ENCODE peak calls at places on chromosomes 16 and 17, in four cellular contexts. One of them, this sample, is unnamed.

GRCh38 chr16:5634781-5635180 is 537.2 kb upstream of the EEF2KMT start:
- DNase-seq in AG10803: no peak
- DNase-seq in DND-41: no peak
- DNase-seq in neural crest cell: no peak
- DNase-seq in this sample: no peak

GRCh38 chr16:60582528-60582927 is 1453.7 kb downstream of the CDH8 start:
- DNase-seq in DND-41: no peak
- DNase-seq in AG10803: no peak
- DNase-seq in neural crest cell: no peak
- DNase-seq in this sample: no peak

GRCh38 chr17:28686296-28686695 is 24.3 kb downstream of the SUPT6H start:
- DNase-seq in DND-41: no peak
- DNase-seq in neural crest cell: no peak
- DNase-seq in AG10803: no peak
- DNase-seq in this sample: no peak

GRCh38 chr16:20102021-20102420 is 28.3 kb upstream of the GPR139 start:
- DNase-seq in neural crest cell: no peak
- DNase-seq in AG10803: no peak
- DNase-seq in DND-41: no peak
- DNase-seq in this sample: no peak

GRCh38 chr17:61387511-61388305 is 11.9 kb upstream of the TBX2 start:
- DNase-seq in neural crest cell: no peak
- DNase-seq in DND-41: no peak
- DNase-seq in AG10803: no peak
- DNase-seq in this sample: no peak

GRCh38 chr17:21263351-21263750 is 10.1 kb upstream of the NATD1 start:
- DNase-seq in AG10803: peak; percentile 81
- DNase-seq in neural crest cell: no peak
- DNase-seq in DND-41: no peak
- DNase-seq in this sample: no peak

GRCh38 chr16:82509636-82510035 is 117.1 kb upstream of the CDH13 start:
- DNase-seq in AG10803: no peak
- DNase-seq in DND-41: no peak
- DNase-seq in neural crest cell: no peak
- DNase-seq in this sample: no peak

GRCh38 chr16:56262879-56263245 is 71.6 kb downstream of the GNAO1 start:
- DNase-seq in neural crest cell: no peak
- DNase-seq in DND-41: peak; percentile 67
- DNase-seq in AG10803: no peak
- DNase-seq in this sample: no peak

GRCh38 chr17:37774508-37774907 is 29.6 kb upstream of the HNF1B start:
- DNase-seq in neural crest cell: no peak
- DNase-seq in DND-41: no peak
- DNase-seq in AG10803: no peak
- DNase-seq in this sample: peak; percentile 76

GRCh38 chr16:30876867-30877266 is 17.0 kb downstream of the BCL7C start:
- DNase-seq in AG10803: no peak
- DNase-seq in DND-41: no peak
- DNase-seq in neural crest cell: no peak
- DNase-seq in this sample: no peak

GRCh38 chr17:30812218-30813177 is 12.0 kb downstream of the CRLF3 start:
- DNase-seq in AG10803: peak; percentile 35
- DNase-seq in neural crest cell: no peak
- DNase-seq in DND-41: no peak
- DNase-seq in this sample: peak; percentile 36

GRCh38 chr17:49071106-49071505 is 61.5 kb upstream of the B4GALNT2 start:
- DNase-seq in AG10803: peak; percentile 16
- DNase-seq in neural crest cell: no peak
- DNase-seq in DND-41: no peak
- DNase-seq in this sample: no peak

GRCh38 chr17:50582741-50583140 is 22.2 kb downstream of the CACNA1G start:
- DNase-seq in DND-41: no peak
- DNase-seq in AG10803: no peak
- DNase-seq in neural crest cell: no peak
- DNase-seq in this sample: no peak

GRCh38 chr17:45436161-45436560 is 3.5 kb upstream of the ARHGAP27 start:
- DNase-seq in DND-41: no peak
- DNase-seq in neural crest cell: no peak
- DNase-seq in AG10803: no peak
- DNase-seq in this sample: no peak

GRCh38 chr17:76179496-76180467 is 38.7 kb upstream of the FOXJ1 start:
- DNase-seq in DND-41: peak; percentile 77
- DNase-seq in neural crest cell: no peak
- DNase-seq in AG10803: peak; percentile 29
- DNase-seq in this sample: peak; percentile 60
- TF ChIP-seq CTCF in DND-41: peak; percentile 65
- TF ChIP-seq CTCF in neural crest cell: no peak
- TF ChIP-seq CTCF in AG10803: no peak
- TF ChIP-seq CTCF in this sample: peak; percentile 39

DNA sequence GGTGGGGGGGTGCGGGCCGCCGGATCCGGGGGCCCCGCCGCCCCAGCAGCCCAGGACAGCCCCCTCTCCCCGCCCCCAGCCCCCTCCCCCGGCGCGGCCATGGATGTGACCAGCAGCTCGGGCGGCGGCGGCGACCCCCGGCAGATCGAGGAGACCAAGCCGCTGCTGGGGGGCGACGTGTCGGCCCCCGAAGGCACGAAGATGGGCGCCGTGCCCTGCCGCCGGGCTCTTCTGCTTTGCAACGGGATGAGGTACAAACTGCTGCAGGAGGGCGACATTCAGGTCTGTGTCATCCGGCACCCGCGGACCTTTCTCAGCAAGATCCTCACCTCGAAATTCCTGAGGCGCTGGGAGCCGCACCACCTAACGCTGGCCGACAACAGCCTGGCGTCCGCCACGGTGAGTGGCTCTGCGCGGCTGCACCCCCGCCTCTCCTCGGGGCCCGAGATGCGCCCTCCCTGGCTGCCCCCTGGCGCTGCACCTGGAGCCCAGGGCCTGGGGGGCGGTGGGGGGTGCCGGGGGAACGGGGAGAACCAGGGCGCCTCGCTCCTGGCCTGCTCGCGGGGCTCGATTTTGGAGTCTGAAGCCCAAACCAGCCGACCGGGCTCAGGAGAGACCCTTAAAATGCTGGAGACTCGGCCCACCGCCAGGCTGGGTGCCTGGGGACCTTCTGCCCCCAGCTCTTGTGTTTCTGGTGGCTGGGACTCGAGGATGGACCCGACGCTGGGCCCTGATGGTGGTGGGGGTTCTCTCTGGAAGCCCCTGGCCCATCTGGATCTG is 725 bp downstream of the CMIP start:
- DNase-seq in AG10803: peak; percentile 21
- DNase-seq in neural crest cell: no peak
- DNase-seq in DND-41: peak; percentile 59
- DNase-seq in this sample: peak; percentile 67
- TF ChIP-seq CTCF in AG10803: peak; percentile 26
- TF ChIP-seq CTCF in neural crest cell: peak; percentile 47
- TF ChIP-seq CTCF in DND-41: peak; percentile 40
- TF ChIP-seq CTCF in this sample: peak; percentile 62

GRCh38 chr17:40617678-40618240 is 29.9 kb downstream of the SMARCE1 start:
- DNase-seq in AG10803: no peak
- DNase-seq in DND-41: no peak
- DNase-seq in neural crest cell: no peak
- DNase-seq in this sample: no peak
- TF ChIP-seq CTCF in AG10803: no peak
- TF ChIP-seq CTCF in DND-41: no peak
- TF ChIP-seq CTCF in neural crest cell: no peak
- TF ChIP-seq CTCF in this sample: no peak

GRCh38 chr16:72836181-72836580 is 211.7 kb downstream of the ZFHX3 start:
- DNase-seq in neural crest cell: no peak
- DNase-seq in DND-41: no peak
- DNase-seq in AG10803: no peak
- DNase-seq in this sample: no peak

GRCh38 chr16:72835041-72835440 is 212.9 kb downstream of the ZFHX3 start:
- DNase-seq in DND-41: no peak
- DNase-seq in neural crest cell: no peak
- DNase-seq in AG10803: no peak
- DNase-seq in this sample: no peak

GRCh38 chr16:72837846-72838661 is 209.9 kb downstream of the ZFHX3 start:
- DNase-seq in DND-41: no peak
- DNase-seq in AG10803: no peak
- DNase-seq in neural crest cell: no peak
- DNase-seq in this sample: no peak

GRCh38 chr16:72838999-72839398 is 208.9 kb downstream of the ZFHX3 start:
- DNase-seq in AG10803: no peak
- DNase-seq in neural crest cell: no peak
- DNase-seq in DND-41: no peak
- DNase-seq in this sample: no peak

DNA sequence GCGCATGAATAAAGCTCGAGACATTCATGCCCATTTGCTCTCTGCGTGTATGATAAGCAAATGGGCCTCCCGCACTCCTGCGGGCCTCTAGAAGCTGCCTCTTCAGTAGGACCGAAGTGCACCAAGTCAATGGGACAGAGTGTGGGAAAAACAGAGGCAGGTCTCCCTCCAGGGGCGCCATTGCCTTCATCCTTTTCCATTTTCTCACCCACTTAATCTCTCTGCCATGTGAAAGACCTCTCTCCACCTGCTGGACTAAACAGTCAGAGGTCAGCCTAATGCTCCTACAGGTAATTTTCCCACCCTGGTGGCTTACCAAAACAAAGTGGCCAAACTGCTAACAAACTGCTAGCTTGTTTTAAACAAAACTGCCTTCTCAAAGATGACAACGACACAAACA is 210.9 kb downstream of the ZFHX3 start:
- DNase-seq in AG10803: no peak
- DNase-seq in DND-41: no peak
- DNase-seq in neural crest cell: no peak
- DNase-seq in this sample: no peak
- TF ChIP-seq CTCF in AG10803: no peak
- TF ChIP-seq CTCF in DND-41: peak; percentile 24
- TF ChIP-seq CTCF in neural crest cell: no peak
- TF ChIP-seq CTCF in this sample: no peak

GRCh38 chr17:7588553-7589203 is 1.2 kb downstream of the SOX15 start:
- DNase-seq in AG10803: no peak
- DNase-seq in neural crest cell: no peak
- DNase-seq in DND-41: no peak
- DNase-seq in this sample: no peak

GRCh38 chr17:7587831-7588230 is 2.1 kb downstream of the SOX15 start:
- DNase-seq in neural crest cell: no peak
- DNase-seq in DND-41: no peak
- DNase-seq in AG10803: peak; percentile 23
- DNase-seq in this sample: no peak

GRCh38 chr17:7589204-7589868 is 558 bp downstream of the SOX15 start:
- DNase-seq in neural crest cell: peak; percentile 68
- DNase-seq in AG10803: peak; percentile 83
- DNase-seq in DND-41: no peak
- DNase-seq in this sample: peak; percentile 79

GRCh38 chr17:7587420-7587786 is 2.5 kb downstream of the SOX15 start:
- DNase-seq in neural crest cell: no peak
- DNase-seq in DND-41: no peak
- DNase-seq in AG10803: peak; percentile 96
- DNase-seq in this sample: no peak

DNA sequence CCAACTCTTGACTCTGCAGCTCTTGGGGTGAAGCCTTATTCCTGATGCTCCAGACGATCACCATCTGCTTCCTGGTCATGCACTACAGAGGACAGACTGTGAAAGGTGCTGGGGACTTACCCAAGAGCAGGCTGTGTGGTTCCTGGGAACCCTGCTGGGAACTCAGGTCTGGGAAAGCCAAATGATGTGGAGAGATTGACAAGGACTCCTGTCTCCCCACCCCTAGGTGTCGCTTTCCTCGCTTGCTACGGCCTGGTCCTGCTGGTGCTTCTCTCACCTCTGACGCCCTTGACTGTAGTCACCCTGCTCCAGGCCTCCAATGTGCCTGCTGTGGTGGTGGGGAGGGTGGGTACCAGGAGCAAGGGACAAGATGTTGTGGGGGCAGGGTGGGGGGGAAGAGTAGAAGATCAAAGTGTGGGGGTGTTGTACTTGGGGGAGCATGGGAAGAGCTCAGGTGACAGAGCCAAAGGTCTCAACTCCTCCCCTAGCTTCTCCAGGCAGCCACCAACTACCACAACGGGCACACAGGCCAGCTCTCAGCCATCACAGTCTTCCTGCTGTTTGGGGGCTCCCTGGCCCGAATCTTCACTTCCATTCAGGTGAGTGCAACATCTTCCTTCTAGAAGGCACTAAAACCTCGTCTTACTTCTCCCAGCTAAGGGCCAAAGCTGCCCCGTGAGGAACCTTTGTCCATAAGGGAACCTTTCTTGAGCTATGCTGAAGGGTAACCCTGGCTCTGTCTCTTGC is 3.0 kb downstream of the SOX15 start:
- DNase-seq in DND-41: no peak
- DNase-seq in neural crest cell: no peak
- DNase-seq in AG10803: no peak
- DNase-seq in this sample: no peak
- TF ChIP-seq CTCF in DND-41: peak; percentile 30
- TF ChIP-seq CTCF in neural crest cell: peak; percentile 25
- TF ChIP-seq CTCF in AG10803: peak; percentile 11
- TF ChIP-seq CTCF in this sample: no peak

This sample was measured in activated CD8-positive, alpha-beta T cell treated with anti-CD3 and anti-CD28 coated beads for 36 hours.